ENCODE peak calls at places on chromosome 14, in eight cellular contexts. H is cardiac fibroblast; W is body of pancreas; T is WTC11; N is progenitor cell of endocrine pancreas; P is activated CD8-positive, alpha-beta T cell treated with anti-CD3 and anti-CD28 coated beads for 36 hours; I is heart right ventricle; Q is heart left ventricle. R is an unnamed sample.

GRCh38 chr14:69574266-69574953 is at the start of gene CCDC177:
- DNase-seq in I (no peak), N (peak), Q (peak), T (peak), P (peak), H (peak), W (peak), R (peak)

GRCh38 chr14:101563352-101563653 is 2.0 kb downstream of the DIO3 start:
- DNase-seq in W (no peak), N (no peak), Q (no peak), P (no peak), T (no peak), H (no peak), I (no peak), R (no peak)

GRCh38 chr14:68598621-68599447 is 194.0 kb downstream of the ZFP36L1 start:
- DNase-seq in N (no peak), W (peak), H (peak), P (no peak), I (peak), Q (peak), T (no peak), R (no peak)

GRCh38 chr14:87999282-87999681 is 5.7 kb upstream of the GPR65 start:
- DNase-seq in W (no peak), I (no peak), H (no peak), Q (no peak), P (no peak), T (no peak), N (no peak), R (no peak)

GRCh38 chr14:51069065-51069464 is 25.8 kb downstream of the TRIM9 start:
- DNase-seq in I (no peak), T (no peak), H (no peak), N (no peak), W (no peak), P (no peak), Q (no peak), R (no peak)

GRCh38 chr14:60051690-60052324 is 39.9 kb upstream of the PCNX4 start:
- DNase-seq in T (no peak), I (no peak), N (no peak), W (no peak), P (peak), H (peak), Q (peak), R (no peak)

GRCh38 chr14:24261256-24261968 is 1.6 kb downstream of the TGM1 start:
- DNase-seq in H (no peak), Q (no peak), N (no peak), P (no peak), I (no peak), W (no peak), T (no peak), R (no peak)

GRCh38 chr14:76205708-76206107 is 54.0 kb downstream of the GPATCH2L start:
- DNase-seq in P (no peak), Q (no peak), I (no peak), N (no peak), H (no peak), T (no peak), W (no peak), R (no peak)

GRCh38 chr14:77033622-77034521 is 5.4 kb upstream of the IRF2BPL start:
- DNase-seq in H (peak), I (peak), T (peak), P (peak), N (peak), W (peak), Q (peak), R (peak)

GRCh38 chr14:99758121-99758871 is 34.9 kb upstream of the EML1 start:
- DNase-seq in H (peak), Q (no peak), T (peak), N (no peak), I (no peak), W (no peak), P (no peak), R (no peak)

GRCh38 chr14:37139710-37140109 is 32.7 kb downstream of the SLC25A21 start:
- DNase-seq in H (no peak), N (no peak), I (no peak), P (no peak), T (no peak), Q (no peak), W (no peak), R (no peak)

GRCh38 chr14:24198845-24199524 is 3.7 kb upstream of the TM9SF1 start:
- DNase-seq in T (no peak), H (no peak), N (no peak), P (no peak), Q (no peak), I (no peak), W (no peak), R (no peak)

GRCh38 chr14:36510078-36510799 is 9.8 kb downstream of the NKX2-1 start:
- DNase-seq in T (peak), P (no peak), W (no peak), H (no peak), Q (no peak), N (no peak), I (no peak), R (no peak)

GRCh38 chr14:23633160-23633701 is 2.9 kb upstream of the DHRS2 start:
- DNase-seq in W (no peak), I (no peak), P (no peak), H (no peak), T (no peak), N (no peak), Q (no peak), R (no peak)

GRCh38 chr14:34262511-34262910 is 199.5 kb downstream of the SPTSSA start:
- DNase-seq in N (no peak), Q (no peak), P (no peak), T (no peak), W (no peak), H (no peak), I (no peak), R (no peak)

GRCh38 chr14:28954025-28954424 is 187.4 kb downstream of the FOXG1 start:
- DNase-seq in Q (no peak), I (no peak), P (no peak), T (no peak), W (no peak), N (no peak), H (no peak), R (no peak)

GRCh38 chr14:76486251-76486743 is 110.4 kb downstream of the ESRRB start:
- DNase-seq in W (no peak), H (no peak), T (no peak), I (no peak), P (no peak), N (no peak), Q (no peak), R (no peak)

GRCh38 chr14:98345186-98345585 is 926.8 kb downstream of the BCL11B start:
- DNase-seq in I (no peak), T (no peak), Q (no peak), P (no peak), N (no peak), W (no peak), H (no peak), R (no peak)

GRCh38 chr14:102390064-102390463 is 27.3 kb downstream of the TECPR2 start:
- DNase-seq in W (no peak), Q (no peak), T (no peak), N (no peak), H (peak), I (no peak), P (no peak), R (no peak)

GRCh38 chr14:33592298-33592697 is 358.6 kb downstream of the EGLN3 start:
- DNase-seq in P (no peak), H (no peak), T (no peak), I (no peak), N (no peak), W (no peak), Q (no peak), R (no peak)

GRCh38 chr14:54699087-54699530 is 132.2 kb downstream of the SAMD4A start:
- DNase-seq in H (peak), N (no peak), P (no peak), W (no peak), T (no peak), Q (peak), I (peak), R (no peak)

GRCh38 chr14:39322807-39323206 is 89.1 kb downstream of the MIA2 start:
- DNase-seq in Q (no peak), H (peak), I (no peak), N (no peak), W (no peak), P (no peak), T (no peak), R (no peak)

GRCh38 chr14:37709419-37710195 is 114.2 kb downstream of the TTC6 start:
- DNase-seq in T (no peak), W (no peak), P (no peak), N (no peak), I (no peak), H (peak), Q (no peak), R (no peak)

GRCh38 chr14:24913026-24913425 is 136.9 kb downstream of the STXBP6 start:
- DNase-seq in I (no peak), P (no peak), T (no peak), N (no peak), H (no peak), Q (no peak), W (no peak), R (no peak)

GRCh38 chr14:52473557-52473956 is 78.7 kb downstream of the TXNDC16 start:
- DNase-seq in N (no peak), I (no peak), Q (no peak), P (no peak), W (no peak), H (peak), T (no peak), R (peak)

GRCh38 chr14:75342762-75343599 is 64.4 kb downstream of the FOS start:
- DNase-seq in T (no peak), P (no peak), N (no peak), I (no peak), Q (no peak), H (no peak), W (no peak), R (peak)

GRCh38 chr14:21498540-21499526 is 12.3 kb downstream of the METTL3 start:
- DNase-seq in Q (no peak), W (no peak), N (no peak), T (no peak), H (peak), I (no peak), P (peak), R (peak)

GRCh38 chr14:102967506-102967795 is 45.0 kb downstream of the AMN start:
- DNase-seq in H (no peak), T (no peak), W (no peak), I (no peak), P (no peak), Q (no peak), N (no peak), R (no peak)

GRCh38 chr14:64178814-64179213 is 115.4 kb downstream of the ESR2 start:
- DNase-seq in T (no peak), H (no peak), Q (no peak), I (no peak), P (peak), W (no peak), N (no peak), R (no peak)

GRCh38 chr14:54094765-54095164 is 138.1 kb upstream of the BMP4 start:
- DNase-seq in N (no peak), W (no peak), I (no peak), T (no peak), Q (no peak), H (no peak), P (no peak), R (no peak)

GRCh38 chr14:85532981-85533820 is 3.3 kb downstream of the FLRT2 start:
- DNase-seq in N (peak), Q (peak), P (no peak), H (peak), W (peak), I (peak), T (peak), R (peak)

GRCh38 chr14:54603362-54603761 is 36.4 kb downstream of the SAMD4A start:
- DNase-seq in P (no peak), H (peak), T (no peak), Q (no peak), I (no peak), N (no peak), W (no peak), R (no peak)

DNA sequence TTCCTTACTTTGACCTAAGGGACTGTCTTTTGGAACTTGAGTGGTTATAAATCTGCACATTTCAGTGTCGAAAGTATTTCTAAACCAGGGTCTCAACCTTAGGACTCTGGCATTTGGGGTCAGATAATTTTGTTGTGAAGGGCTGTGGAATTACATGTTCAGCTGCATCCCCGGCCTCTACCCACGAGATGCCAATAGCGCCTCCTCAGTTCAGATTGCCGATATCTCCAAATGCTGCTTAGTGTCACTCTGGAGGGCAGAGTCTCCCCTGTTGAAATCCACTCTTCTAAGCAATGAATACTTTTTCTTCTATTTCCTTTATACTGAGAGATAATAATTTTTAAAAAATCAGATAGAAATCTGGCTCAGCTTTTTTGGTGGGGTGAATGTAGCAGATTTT is 379.4 kb upstream of the RGS6 start:
- DNase-seq in Q (no peak), P (no peak), H (no peak), T (no peak), W (no peak), I (no peak), N (no peak), R (no peak)
- TF ChIP-seq CTCF in Q (no peak), P (no peak), H (no peak), T (no peak), W (no peak), I (no peak), N (no peak), R (no peak)

GRCh38 chr14:93316716-93317115 is 16.1 kb downstream of the BTBD7 start:
- DNase-seq in H (no peak), I (no peak), W (no peak), N (no peak), Q (no peak), P (no peak), T (no peak), R (no peak)
- TF ChIP-seq CTCF in H (no peak), I (no peak), W (no peak), N (no peak), Q (no peak), P (no peak), T (no peak), R (no peak)

GRCh38 chr14:91190853-91191252 is 53.7 kb downstream of the GPR68 start:
- DNase-seq in I (no peak), Q (no peak), H (no peak), P (no peak), W (no peak), T (no peak), N (no peak), R (no peak)

GRCh38 chr14:91187271-91187670 is 57.2 kb downstream of the GPR68 start:
- DNase-seq in Q (no peak), H (no peak), T (no peak), I (no peak), N (no peak), P (no peak), W (no peak), R (no peak)

GRCh38 chr14:91186515-91187066 is 57.9 kb downstream of the GPR68 start:
- DNase-seq in P (no peak), Q (no peak), I (no peak), N (no peak), H (no peak), T (no peak), W (no peak), R (no peak)

GRCh38 chr14:91184559-91184958 is 59.9 kb downstream of the GPR68 start:
- DNase-seq in H (no peak), N (no peak), I (no peak), W (no peak), P (no peak), Q (no peak), T (no peak), R (no peak)

GRCh38 chr14:91185721-91186120 is 58.8 kb downstream of the GPR68 start:
- DNase-seq in H (no peak), N (no peak), W (no peak), I (no peak), Q (no peak), P (no peak), T (no peak), R (no peak)
- TF ChIP-seq CTCF in H (no peak), N (no peak), W (no peak), I (no peak), Q (no peak), P (no peak), T (no peak), R (no peak)

GRCh38 chr14:104293851-104294627 is 155.7 kb downstream of the KIF26A start:
- DNase-seq in W (no peak), Q (peak), H (no peak), I (no peak), N (no peak), P (no peak), T (peak), R (no peak)
- TF ChIP-seq CTCF in W (no peak), Q (peak), H (no peak), I (no peak), N (peak), P (no peak), T (no peak), R (no peak)

GRCh38 chr14:106508216-106508615 is 981.8 kb downstream of the TMEM121 start:
- DNase-seq in W (no peak), T (no peak), I (no peak), H (no peak), P (peak), Q (no peak), N (no peak), R (no peak)
- TF ChIP-seq CTCF in W (no peak), T (no peak), I (no peak), H (no peak), P (peak), Q (no peak), N (no peak), R (no peak)